ENCODE peak calls at places on chromosome 9, in ten cellular contexts. One of them, this sample, is unnamed.

GRCh38 chr9:35271637-35272036 is 109.8 kb downstream of the UNC13B start:
- DNase-seq in body of pancreas: no peak
- DNase-seq in thoracic aorta: no peak
- DNase-seq in HFFc6: no peak
- DNase-seq in choroid plexus epithelial cell: no peak
- DNase-seq in heart left ventricle: no peak
- DNase-seq in sigmoid colon: no peak
- DNase-seq in mucosa of descending colon: no peak
- DNase-seq in adrenal gland: no peak
- DNase-seq in Peyer's patch: no peak
- DNase-seq in this sample: no peak

GRCh38 chr9:5876026-5876425 is 14.7 kb upstream of the MLANA start:
- DNase-seq in Peyer's patch: no peak
- DNase-seq in adrenal gland: no peak
- DNase-seq in heart left ventricle: no peak
- DNase-seq in thoracic aorta: no peak
- DNase-seq in sigmoid colon: no peak
- DNase-seq in mucosa of descending colon: no peak
- DNase-seq in HFFc6: no peak
- DNase-seq in body of pancreas: no peak
- DNase-seq in choroid plexus epithelial cell: no peak
- DNase-seq in this sample: no peak

GRCh38 chr9:6015278-6016157 is at the start of gene RANBP6:
- DNase-seq in choroid plexus epithelial cell: peak
- DNase-seq in Peyer's patch: peak
- DNase-seq in body of pancreas: peak
- DNase-seq in thoracic aorta: peak
- DNase-seq in mucosa of descending colon: peak
- DNase-seq in heart left ventricle: peak
- DNase-seq in sigmoid colon: peak
- DNase-seq in adrenal gland: peak
- DNase-seq in HFFc6: peak
- DNase-seq in this sample: peak

GRCh38 chr9:4829956-4830355 is 37.2 kb downstream of the RCL1 start:
- DNase-seq in mucosa of descending colon: no peak
- DNase-seq in Peyer's patch: no peak
- DNase-seq in sigmoid colon: no peak
- DNase-seq in HFFc6: peak
- DNase-seq in body of pancreas: no peak
- DNase-seq in heart left ventricle: no peak
- DNase-seq in thoracic aorta: no peak
- DNase-seq in adrenal gland: no peak
- DNase-seq in choroid plexus epithelial cell: peak
- DNase-seq in this sample: no peak

GRCh38 chr9:12426198-12426864 is 266.9 kb upstream of the TYRP1 start:
- DNase-seq in choroid plexus epithelial cell: peak
- DNase-seq in heart left ventricle: no peak
- DNase-seq in Peyer's patch: no peak
- DNase-seq in sigmoid colon: no peak
- DNase-seq in mucosa of descending colon: no peak
- DNase-seq in body of pancreas: no peak
- DNase-seq in adrenal gland: no peak
- DNase-seq in HFFc6: no peak
- DNase-seq in thoracic aorta: no peak
- DNase-seq in this sample: no peak

GRCh38 chr9:126650404-126650804 is 36.7 kb downstream of the LMX1B start:
- DNase-seq in body of pancreas: no peak
- DNase-seq in Peyer's patch: no peak
- DNase-seq in HFFc6: no peak
- DNase-seq in sigmoid colon: no peak
- DNase-seq in thoracic aorta: no peak
- DNase-seq in choroid plexus epithelial cell: no peak
- DNase-seq in adrenal gland: no peak
- DNase-seq in mucosa of descending colon: no peak
- DNase-seq in heart left ventricle: no peak
- DNase-seq in this sample: no peak

GRCh38 chr9:34744295-34745221 is 34.6 kb upstream of the CCL21 start:
- DNase-seq in body of pancreas: peak
- DNase-seq in heart left ventricle: no peak
- DNase-seq in thoracic aorta: no peak
- DNase-seq in HFFc6: peak
- DNase-seq in mucosa of descending colon: peak
- DNase-seq in Peyer's patch: peak
- DNase-seq in adrenal gland: peak
- DNase-seq in sigmoid colon: peak
- DNase-seq in choroid plexus epithelial cell: peak
- DNase-seq in this sample: no peak

GRCh38 chr9:74985041-74985440 is 32.3 kb upstream of the C9orf40 start:
- DNase-seq in choroid plexus epithelial cell: no peak
- DNase-seq in HFFc6: no peak
- DNase-seq in Peyer's patch: no peak
- DNase-seq in mucosa of descending colon: no peak
- DNase-seq in sigmoid colon: no peak
- DNase-seq in body of pancreas: no peak
- DNase-seq in thoracic aorta: no peak
- DNase-seq in adrenal gland: no peak
- DNase-seq in heart left ventricle: no peak
- DNase-seq in this sample: no peak

GRCh38 chr9:113712053-113712452 is 164.1 kb upstream of the ZNF618 start:
- DNase-seq in thoracic aorta: no peak
- DNase-seq in sigmoid colon: no peak
- DNase-seq in body of pancreas: no peak
- DNase-seq in Peyer's patch: peak
- DNase-seq in heart left ventricle: no peak
- DNase-seq in mucosa of descending colon: peak
- DNase-seq in choroid plexus epithelial cell: peak
- DNase-seq in adrenal gland: no peak
- DNase-seq in HFFc6: peak
- DNase-seq in this sample: peak

GRCh38 chr9:130495067-130495466 is 50.3 kb downstream of the ASS1 start:
- DNase-seq in body of pancreas: no peak
- DNase-seq in sigmoid colon: no peak
- DNase-seq in choroid plexus epithelial cell: no peak
- DNase-seq in HFFc6: no peak
- DNase-seq in thoracic aorta: no peak
- DNase-seq in adrenal gland: no peak
- DNase-seq in Peyer's patch: no peak
- DNase-seq in mucosa of descending colon: no peak
- DNase-seq in heart left ventricle: no peak
- DNase-seq in this sample: no peak

GRCh38 chr9:114611516-114612271 is 603 bp downstream of the TMEM268 start:
- DNase-seq in mucosa of descending colon: peak
- DNase-seq in Peyer's patch: peak
- DNase-seq in thoracic aorta: no peak
- DNase-seq in choroid plexus epithelial cell: peak
- DNase-seq in HFFc6: peak
- DNase-seq in adrenal gland: peak
- DNase-seq in sigmoid colon: peak
- DNase-seq in body of pancreas: peak
- DNase-seq in heart left ventricle: peak
- DNase-seq in this sample: peak

GRCh38 chr9:78626971-78627370 is 330.0 kb downstream of the PSAT1 start:
- DNase-seq in body of pancreas: no peak
- DNase-seq in Peyer's patch: no peak
- DNase-seq in HFFc6: no peak
- DNase-seq in sigmoid colon: no peak
- DNase-seq in mucosa of descending colon: no peak
- DNase-seq in choroid plexus epithelial cell: no peak
- DNase-seq in thoracic aorta: no peak
- DNase-seq in adrenal gland: no peak
- DNase-seq in heart left ventricle: no peak
- DNase-seq in this sample: no peak
- TF ChIP-seq CTCF in body of pancreas: no peak
- TF ChIP-seq CTCF in Peyer's patch: no peak
- TF ChIP-seq CTCF in HFFc6: no peak
- TF ChIP-seq CTCF in sigmoid colon: no peak
- TF ChIP-seq CTCF in mucosa of descending colon: no peak
- TF ChIP-seq CTCF in choroid plexus epithelial cell: no peak
- TF ChIP-seq CTCF in thoracic aorta: no peak
- TF ChIP-seq CTCF in adrenal gland: no peak
- TF ChIP-seq CTCF in heart left ventricle: no peak
- TF ChIP-seq CTCF in this sample: no peak

GRCh38 chr9:137280478-137281344 is 3.2 kb downstream of the TOR4A start:
- DNase-seq in sigmoid colon: no peak
- DNase-seq in choroid plexus epithelial cell: peak
- DNase-seq in thoracic aorta: no peak
- DNase-seq in adrenal gland: no peak
- DNase-seq in mucosa of descending colon: peak
- DNase-seq in Peyer's patch: no peak
- DNase-seq in HFFc6: no peak
- DNase-seq in heart left ventricle: peak
- DNase-seq in body of pancreas: no peak
- DNase-seq in this sample: no peak
- TF ChIP-seq CTCF in sigmoid colon: no peak
- TF ChIP-seq CTCF in choroid plexus epithelial cell: peak
- TF ChIP-seq CTCF in thoracic aorta: no peak
- TF ChIP-seq CTCF in adrenal gland: peak
- TF ChIP-seq CTCF in mucosa of descending colon: no peak
- TF ChIP-seq CTCF in Peyer's patch: no peak
- TF ChIP-seq CTCF in HFFc6: peak
- TF ChIP-seq CTCF in heart left ventricle: peak
- TF ChIP-seq CTCF in body of pancreas: no peak
- TF ChIP-seq CTCF in this sample: peak

GRCh38 chr9:133876144-133876543 is 116.0 kb downstream of the VAV2 start:
- DNase-seq in HFFc6: no peak
- DNase-seq in heart left ventricle: peak
- DNase-seq in sigmoid colon: no peak
- DNase-seq in thoracic aorta: no peak
- DNase-seq in Peyer's patch: no peak
- DNase-seq in mucosa of descending colon: no peak
- DNase-seq in body of pancreas: no peak
- DNase-seq in adrenal gland: no peak
- DNase-seq in choroid plexus epithelial cell: no peak
- DNase-seq in this sample: no peak
- TF ChIP-seq CTCF in HFFc6: peak
- TF ChIP-seq CTCF in heart left ventricle: no peak
- TF ChIP-seq CTCF in sigmoid colon: no peak
- TF ChIP-seq CTCF in thoracic aorta: no peak
- TF ChIP-seq CTCF in Peyer's patch: no peak
- TF ChIP-seq CTCF in mucosa of descending colon: no peak
- TF ChIP-seq CTCF in body of pancreas: no peak
- TF ChIP-seq CTCF in adrenal gland: peak
- TF ChIP-seq CTCF in choroid plexus epithelial cell: peak
- TF ChIP-seq CTCF in this sample: peak

GRCh38 chr9:1619915-1620705 is 395.0 kb upstream of the SMARCA2 start:
- DNase-seq in Peyer's patch: no peak
- DNase-seq in sigmoid colon: no peak
- DNase-seq in thoracic aorta: no peak
- DNase-seq in heart left ventricle: no peak
- DNase-seq in mucosa of descending colon: no peak
- DNase-seq in HFFc6: no peak
- DNase-seq in adrenal gland: no peak
- DNase-seq in choroid plexus epithelial cell: peak
- DNase-seq in body of pancreas: no peak
- DNase-seq in this sample: no peak
- TF ChIP-seq CTCF in Peyer's patch: no peak
- TF ChIP-seq CTCF in sigmoid colon: no peak
- TF ChIP-seq CTCF in thoracic aorta: no peak
- TF ChIP-seq CTCF in heart left ventricle: peak
- TF ChIP-seq CTCF in mucosa of descending colon: no peak
- TF ChIP-seq CTCF in HFFc6: peak
- TF ChIP-seq CTCF in adrenal gland: no peak
- TF ChIP-seq CTCF in choroid plexus epithelial cell: no peak
- TF ChIP-seq CTCF in body of pancreas: peak
- TF ChIP-seq CTCF in this sample: peak

This sample was measured in osteocyte.